ENCODE peak calls at places on chromosome 1, in eight cellular contexts. H is OCI-LY7, K is cardiac muscle cell, J is cardiac fibroblast, O is mucosa of descending colon, E is tibial nerve, G is psoas muscle, C is heart right ventricle. U is an unnamed sample.

GRCh38 chr1:227888404-227889046 is 59.2 kb downstream of the WNT9A start:
- DNase-seq in G (no peak), E (no peak), K (no peak), H (no peak), J (no peak), O (peak; percentile 17), C (no peak), U (no peak)

GRCh38 chr1:39481289-39481688 is 10.1 kb upstream of the BMP8A start:
- DNase-seq in H (no peak), K (no peak), E (no peak), J (no peak), G (no peak), C (no peak), O (no peak), U (no peak)

GRCh38 chr1:235291599-235291998 is 36.4 kb downstream of the ARID4B start:
- DNase-seq in O (no peak), C (no peak), J (no peak), E (no peak), K (no peak), H (no peak), G (no peak), U (no peak)

GRCh38 chr1:71638081-71638766 is 557.4 kb upstream of the ZRANB2 start:
- DNase-seq in E (no peak), C (no peak), G (no peak), K (no peak), H (no peak), J (peak; percentile 79), O (no peak), U (no peak)

GRCh38 chr1:110879758-110880606 is 7.0 kb downstream of the CD53 start:
- DNase-seq in J (no peak), G (no peak), C (no peak), K (no peak), H (peak; percentile 29), O (no peak), E (no peak), U (peak; percentile 42)

GRCh38 chr1:63679589-63679988 is 86.4 kb downstream of the PGM1 start:
- DNase-seq in E (no peak), G (no peak), K (no peak), C (no peak), H (no peak), J (no peak), O (no peak), U (no peak)

GRCh38 chr1:41342774-41343355 is 18.4 kb upstream of the FOXO6 start:
- DNase-seq in H (no peak), C (no peak), E (no peak), O (no peak), J (no peak), G (no peak), K (no peak), U (no peak)

GRCh38 chr1:165174485-165174884 is 182.0 kb downstream of the LMX1A start:
- DNase-seq in G (no peak), J (no peak), H (no peak), K (peak; percentile 14), O (no peak), E (no peak), C (no peak), U (no peak)

GRCh38 chr1:15088146-15089025 is 65.2 kb upstream of the TMEM51 start:
- DNase-seq in K (no peak), H (no peak), O (no peak), E (no peak), G (no peak), J (no peak), C (no peak), U (no peak)

DNA sequence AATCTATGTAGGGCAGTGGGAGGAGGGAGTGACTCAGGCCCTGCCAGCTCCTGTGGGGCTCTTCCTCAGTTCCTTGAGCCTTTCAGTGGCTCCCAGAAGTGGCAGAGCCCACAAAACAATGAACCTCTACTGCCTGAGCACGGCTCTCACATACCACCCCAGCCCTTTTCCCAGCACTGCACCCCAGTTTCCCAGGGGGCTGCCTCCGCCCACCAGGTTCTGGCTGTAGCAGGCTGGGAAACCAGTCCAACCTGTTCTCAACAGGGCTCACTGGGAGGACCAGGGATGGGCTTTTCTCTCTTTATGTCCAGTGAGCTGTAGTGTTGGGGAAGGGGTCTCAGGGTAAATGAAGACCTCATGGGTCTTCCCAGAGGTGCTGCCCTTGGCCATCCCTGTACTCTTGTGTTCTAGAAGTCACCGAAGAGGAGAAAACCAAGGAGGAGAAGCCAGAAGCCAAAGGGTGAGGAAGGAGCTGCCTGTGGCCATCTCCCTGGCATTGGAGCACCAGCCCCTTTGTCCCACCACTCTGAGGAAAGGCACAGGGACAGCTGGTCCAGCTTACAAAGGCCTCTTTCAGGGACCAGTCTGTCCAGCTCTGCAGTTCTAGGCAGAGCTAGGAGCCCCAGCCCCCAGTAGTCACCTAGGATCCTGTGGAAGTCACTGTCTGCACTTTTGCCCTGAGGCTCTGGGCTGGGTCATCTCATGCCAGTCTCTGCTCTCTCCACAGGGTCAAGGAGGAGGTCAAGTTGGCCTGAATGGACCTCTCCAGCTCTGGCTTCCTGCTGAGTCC is 3.5 kb downstream of the MARCKSL1 start:
- DNase-seq in K (peak; percentile 13), H (no peak), E (no peak), G (no peak), O (no peak), J (no peak), C (no peak), U (no peak)
- H3K4me3 ChIP-seq in K (no peak overlapping the region), H (no peak overlapping the region), E (no peak overlapping the region), G (no peak overlapping the region), O (no peak overlapping the region), J (no peak overlapping the region), C (no peak overlapping the region), U (no peak overlapping the region)

GRCh38 chr1:84145051-84145450 is 980 bp downstream of the PRKACB start:
- DNase-seq in C (no peak), O (no peak), G (no peak), J (peak; percentile 31), K (no peak), E (no peak), H (peak; percentile 75), U (no peak)

GRCh38 chr1:84143796-84144565 is at the start of gene PRKACB:
- DNase-seq in O (no peak), C (no peak), K (no peak), G (no peak), J (peak; percentile 62), H (peak; percentile 86), E (no peak), U (no peak)

GRCh38 chr1:84152649-84153056 is 8.6 kb downstream of the PRKACB start:
- DNase-seq in C (no peak), J (no peak), E (no peak), O (no peak), K (no peak), H (peak; percentile 14), G (no peak), U (peak; percentile 49)

GRCh38 chr1:84146375-84147032 is 2.4 kb downstream of the PRKACB start:
- DNase-seq in O (no peak), H (no peak), G (no peak), J (peak; percentile 82), E (no peak), C (no peak), K (no peak), U (no peak)

DNA sequence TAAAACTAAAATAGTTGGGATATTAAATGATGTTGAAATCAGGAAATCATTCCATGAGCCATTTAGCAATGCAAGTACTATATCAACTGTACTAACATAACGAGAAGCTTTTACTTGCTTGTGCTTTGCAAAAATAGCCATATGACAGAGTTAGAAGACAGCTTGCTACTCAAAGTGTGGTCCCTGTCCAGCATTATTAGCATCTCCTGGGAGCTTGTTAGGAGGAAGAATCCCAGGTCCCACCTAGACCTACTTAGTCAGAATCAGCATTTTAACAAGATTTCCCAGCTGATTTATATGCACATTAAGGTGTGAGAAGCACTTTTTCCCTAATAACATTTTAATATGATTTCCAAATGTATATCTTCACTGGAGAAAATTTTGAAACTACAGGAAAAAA is 4.7 kb downstream of the PRKACB start:
- DNase-seq in E (no peak), H (no peak), C (no peak), J (no peak), O (no peak), G (no peak), K (no peak), U (no peak)
- H3K4me3 ChIP-seq in E (no peak overlapping the region), H (no peak overlapping the region), C (no peak overlapping the region), J (no peak overlapping the region), O (no peak overlapping the region), G (no peak overlapping the region), K (no peak overlapping the region), U (no peak overlapping the region)

GRCh38 chr1:197268012-197268411 is at the start of gene CRB1:
- DNase-seq in O (no peak), C (no peak), J (peak; percentile 5), H (peak; percentile 2), K (peak; percentile 14), E (no peak), G (no peak), U (no peak)
- H3K4me3 ChIP-seq in O (no peak within 1 kb of the TSS), C (no peak within 1 kb of the TSS), J (no peak within 1 kb of the TSS), H (no peak within 1 kb of the TSS), K (no peak within 1 kb of the TSS), E (no peak within 1 kb of the TSS), G (no peak within 1 kb of the TSS), U (no peak within 1 kb of the TSS)

DNA sequence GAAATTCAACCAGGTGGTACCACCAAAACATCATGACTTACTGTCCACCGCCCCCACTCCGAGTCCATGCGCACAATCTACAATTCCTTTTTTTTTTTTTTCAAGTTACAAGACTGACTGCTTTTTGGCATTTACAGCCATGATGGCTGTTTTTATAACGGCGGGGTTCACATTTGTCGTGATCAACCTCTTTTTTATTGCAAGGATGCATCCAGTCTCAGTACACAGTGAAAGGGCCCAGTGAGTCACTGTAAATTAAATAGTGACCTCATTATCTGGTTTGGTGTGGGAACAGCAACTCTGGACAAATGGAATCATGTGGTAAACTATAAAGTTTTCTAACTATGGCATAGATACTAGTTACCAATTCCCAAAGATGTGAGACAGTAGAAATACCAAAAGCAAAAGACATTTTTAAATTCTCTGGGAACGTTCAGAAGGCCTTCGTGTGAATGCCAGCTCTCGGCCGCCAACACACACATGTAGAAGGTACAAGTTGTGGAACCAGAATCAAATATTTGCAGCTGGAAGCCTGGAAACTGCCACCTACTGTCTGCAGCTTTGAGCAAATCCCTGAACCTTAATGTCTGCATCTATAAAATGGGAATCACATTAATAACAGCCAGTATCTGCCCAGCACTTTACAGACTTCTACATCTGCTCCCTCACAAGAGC is 4.9 kb downstream of the GLIS1 start:
- DNase-seq in C (no peak), K (no peak), E (no peak), J (peak; percentile 86), O (no peak), H (no peak), G (no peak), U (no peak)
- H3K4me3 ChIP-seq in C (no peak overlapping the region), K (no peak overlapping the region), E (no peak overlapping the region), J (no peak overlapping the region), O (no peak overlapping the region), H (no peak overlapping the region), G (no peak overlapping the region), U (no peak overlapping the region)

GRCh38 chr1:19390166-19390850 is 78.2 kb downstream of the SLC66A1 start:
- DNase-seq in O (no peak), C (no peak), K (no peak), J (no peak), E (no peak), G (no peak), H (no peak), U (no peak)
- H3K4me3 ChIP-seq in O (no peak overlapping the region), C (peak overlapping the region; percentile 22), K (no peak overlapping the region), J (no peak overlapping the region), E (no peak overlapping the region), G (no peak overlapping the region), H (peak overlapping the region; percentile 41), U (no peak overlapping the region)

GRCh38 chr1:21621761-21622436 is 47.3 kb downstream of the RAP1GAP start:
- DNase-seq in C (no peak), G (no peak), H (no peak), O (no peak), J (no peak), K (no peak), E (no peak), U (no peak)
- H3K4me3 ChIP-seq in C (no peak overlapping the region), G (peak overlapping the region; percentile 34), H (no peak overlapping the region), O (peak overlapping the region; percentile 32), J (no peak overlapping the region), K (peak overlapping the region; percentile 33), E (peak overlapping the region; percentile 21), U (no peak overlapping the region)

GRCh38 chr1:21935891-21936365 is 1.2 kb downstream of the HSPG2 start:
- DNase-seq in G (no peak), J (no peak), E (no peak), K (no peak), H (no peak), C (no peak), O (peak; percentile 75), U (no peak)
- H3K4me3 ChIP-seq in G (peak overlapping the region; percentile 82), J (peak overlapping the region; percentile 86), E (peak overlapping the region; percentile 59), K (peak overlapping the region; percentile 79), H (no peak overlapping the region), C (peak overlapping the region; percentile 76), O (no peak overlapping the region), U (no peak overlapping the region)